ENCODE peak calls at places on chromosomes 13 and 19, in six cellular contexts. K is astrocyte of the hippocampus, C is fibroblast of mammary gland, U is NCI-H460, A is HS-27A, W is NCI-H1092. Q is an unnamed sample.
A peak's percentile ranks its signal among the peaks of the same experiment; 100 is the strongest.

GRCh38 chr19:42529248-42529764 is 1.0 kb upstream of the CEACAM1 start:
- DNase-seq in W (no peak), K (peak; percentile 76), C (peak; percentile 42), U (peak; percentile 9), A (peak; percentile 36), Q (peak; percentile 21)

GRCh38 chr19:6023085-6023682 is 45.2 kb upstream of the RANBP3 start:
- DNase-seq in W (no peak), K (peak; percentile 34), A (no peak), U (no peak), C (peak; percentile 68), Q (peak; percentile 61)

GRCh38 chr13:110303644-110304043 is 3.3 kb downstream of the COL4A1 start:
- DNase-seq in C (no peak), A (no peak), W (no peak), U (no peak), K (no peak), Q (no peak)

GRCh38 chr13:114095486-114095885 is 36.9 kb downstream of the RASA3 start:
- DNase-seq in K (no peak), C (no peak), U (no peak), A (no peak), W (no peak), Q (no peak)

GRCh38 chr19:13079542-13079986 is 23.1 kb downstream of the LYL1 start:
- DNase-seq in U (no peak), W (no peak), C (peak; percentile 83), K (peak; percentile 81), A (no peak), Q (no peak)

GRCh38 chr19:11478167-11479089 is 2.4 kb downstream of the ELAVL3 start:
- DNase-seq in W (no peak), A (no peak), C (no peak), K (no peak), U (no peak), Q (no peak)

GRCh38 chr13:95044452-95045205 is 256.6 kb downstream of the ABCC4 start:
- DNase-seq in K (no peak), W (no peak), U (no peak), C (no peak), A (no peak), Q (no peak)

GRCh38 chr13:102346769-102347168 is 55.1 kb downstream of the FGF14 start:
- DNase-seq in W (no peak), U (no peak), K (no peak), A (no peak), C (no peak), Q (no peak)

GRCh38 chr13:101258071-101258470 is 158.2 kb downstream of the NALCN start:
- DNase-seq in U (peak; percentile 90), A (peak; percentile 29), C (peak; percentile 92), W (no peak), K (peak; percentile 87), Q (peak; percentile 89)

GRCh38 chr13:112616586-112617381 is 28.8 kb upstream of the TUBGCP3 start:
- DNase-seq in K (peak; percentile 59), W (no peak), A (no peak), U (peak; percentile 40), C (peak; percentile 60), Q (peak; percentile 23)

GRCh38 chr19:15251010-15251748 is 18.9 kb upstream of the EPHX3 start:
- DNase-seq in A (peak; percentile 53), W (no peak), C (peak; percentile 87), K (peak; percentile 82), U (no peak), Q (peak; percentile 75)

GRCh38 chr19:5063873-5064645 is 95.1 kb downstream of the KDM4B start:
- DNase-seq in K (no peak), W (no peak), A (no peak), U (no peak), C (no peak), Q (no peak)

GRCh38 chr19:19372656-19373416 is 32.6 kb upstream of the GATAD2A start:
- DNase-seq in A (no peak), K (no peak), C (peak; percentile 29), W (no peak), U (peak; percentile 61), Q (peak; percentile 64)

GRCh38 chr13:73303858-73304257 is 245.1 kb downstream of the KLF5 start:
- DNase-seq in U (no peak), W (no peak), A (no peak), K (peak; percentile 24), C (peak; percentile 54), Q (peak; percentile 44)

GRCh38 chr13:35978607-35979316 is 152.4 kb downstream of the DCLK1 start:
- DNase-seq in C (peak; percentile 84), W (peak; percentile 15), U (peak; percentile 55), K (peak; percentile 86), A (peak; percentile 26), Q (peak; percentile 24)

GRCh38 chr13:43245374-43245964 is 222.1 kb downstream of the DNAJC15 start:
- DNase-seq in W (no peak), A (no peak), U (no peak), K (peak; percentile 70), C (peak; percentile 93), Q (peak; percentile 96)

GRCh38 chr19:46474211-46474610 is 2.8 kb upstream of the PNMA8A start:
- DNase-seq in C (no peak), A (no peak), U (no peak), W (no peak), K (no peak), Q (no peak)